ENCODE peak calls at places on chromosomes 2 and 18, in four cellular contexts. One of them, this sample, is unnamed.

GRCh38 chr2:30147196-30147714 is 448 bp downstream of the YPEL5 start:
- DNase-seq in H9: no peak
- DNase-seq in mesenchymal stem cell: no peak
- DNase-seq in H1: no peak
- DNase-seq in this sample: no peak

GRCh38 chr2:16719409-16719808 is 53.8 kb upstream of the CYRIA start:
- DNase-seq in H9: no peak
- DNase-seq in H1: no peak
- DNase-seq in mesenchymal stem cell: no peak
- DNase-seq in this sample: no peak

GRCh38 chr2:143157001-143157798 is 28.0 kb downstream of the ARHGAP15 start:
- DNase-seq in H1: no peak
- DNase-seq in H9: no peak
- DNase-seq in mesenchymal stem cell: no peak
- DNase-seq in this sample: no peak

GRCh38 chr18:11570770-11571169 is 38.6 kb upstream of the SLC35G4 start:
- DNase-seq in mesenchymal stem cell: peak
- DNase-seq in H1: no peak
- DNase-seq in H9: no peak
- DNase-seq in this sample: no peak

GRCh38 chr2:18156002-18156401 is 277.5 kb downstream of the KCNS3 start:
- DNase-seq in H9: no peak
- DNase-seq in mesenchymal stem cell: no peak
- DNase-seq in H1: no peak
- DNase-seq in this sample: no peak

GRCh38 chr2:101823347-101823791 is 125.9 kb downstream of the MAP4K4 start:
- DNase-seq in H1: no peak
- DNase-seq in mesenchymal stem cell: peak
- DNase-seq in H9: peak
- DNase-seq in this sample: peak

GRCh38 chr2:158953454-158953853 is 15.0 kb upstream of the TANC1 start:
- DNase-seq in mesenchymal stem cell: no peak
- DNase-seq in H1: no peak
- DNase-seq in H9: no peak
- DNase-seq in this sample: no peak

GRCh38 chr2:143476421-143477084 is 347.3 kb downstream of the ARHGAP15 start:
- DNase-seq in H1: no peak
- DNase-seq in mesenchymal stem cell: peak
- DNase-seq in H9: no peak
- DNase-seq in this sample: no peak

GRCh38 chr2:99819766-99820165 is 322.6 kb downstream of the AFF3 start:
- DNase-seq in mesenchymal stem cell: no peak
- DNase-seq in H1: no peak
- DNase-seq in H9: peak
- DNase-seq in this sample: no peak

GRCh38 chr2:84286878-84287277 is 172.2 kb downstream of the SUCLG1 start:
- DNase-seq in H9: no peak
- DNase-seq in mesenchymal stem cell: no peak
- DNase-seq in H1: no peak
- DNase-seq in this sample: no peak

GRCh38 chr2:154709215-154709614 is 10.7 kb downstream of the KCNJ3 start:
- DNase-seq in mesenchymal stem cell: no peak
- DNase-seq in H9: no peak
- DNase-seq in H1: no peak
- DNase-seq in this sample: no peak

GRCh38 chr2:10326707-10327594 is 24.2 kb downstream of the HPCAL1 start:
- DNase-seq in mesenchymal stem cell: no peak
- DNase-seq in H1: no peak
- DNase-seq in H9: no peak
- DNase-seq in this sample: no peak

GRCh38 chr2:170743530-170744239 is 26.5 kb upstream of the ERICH2 start:
- DNase-seq in mesenchymal stem cell: no peak
- DNase-seq in H9: no peak
- DNase-seq in H1: no peak
- DNase-seq in this sample: no peak

GRCh38 chr2:184596819-184597411 is 1.4 kb upstream of the ZNF804A start:
- DNase-seq in H1: no peak
- DNase-seq in H9: no peak
- DNase-seq in mesenchymal stem cell: peak
- DNase-seq in this sample: peak

GRCh38 chr2:46230115-46230571 is 67.1 kb upstream of the EPAS1 start:
- DNase-seq in H1: peak
- DNase-seq in mesenchymal stem cell: no peak
- DNase-seq in H9: peak
- DNase-seq in this sample: no peak

GRCh38 chr18:48866028-48866733 is 84.6 kb downstream of the SMAD7 start:
- DNase-seq in H9: no peak
- DNase-seq in H1: no peak
- DNase-seq in mesenchymal stem cell: no peak
- DNase-seq in this sample: no peak

GRCh38 chr2:5982217-5982910 is 290.2 kb downstream of the SOX11 start:
- DNase-seq in mesenchymal stem cell: no peak
- DNase-seq in H1: no peak
- DNase-seq in H9: no peak
- DNase-seq in this sample: no peak

GRCh38 chr2:127188797-127189196 is 31.3 kb downstream of the CYP27C1 start:
- DNase-seq in H9: no peak
- DNase-seq in H1: no peak
- DNase-seq in mesenchymal stem cell: no peak
- DNase-seq in this sample: no peak

GRCh38 chr18:3061581-3062416 is 48.9 kb upstream of the LPIN2 start:
- DNase-seq in H9: no peak
- DNase-seq in mesenchymal stem cell: peak
- DNase-seq in H1: no peak
- DNase-seq in this sample: no peak

GRCh38 chr2:221189431-221189830 is 382.7 kb downstream of the EPHA4 start:
- DNase-seq in mesenchymal stem cell: no peak
- DNase-seq in H1: peak
- DNase-seq in H9: peak
- DNase-seq in this sample: no peak

GRCh38 chr2:12612646-12613045 is 104.1 kb upstream of the TRIB2 start:
- DNase-seq in H1: no peak
- DNase-seq in H9: no peak
- DNase-seq in mesenchymal stem cell: no peak
- DNase-seq in this sample: no peak

GRCh38 chr2:191679818-191680600 is 2.1 kb downstream of the NABP1 start:
- DNase-seq in H9: no peak
- DNase-seq in mesenchymal stem cell: peak
- DNase-seq in H1: no peak
- DNase-seq in this sample: no peak

GRCh38 chr18:8661754-8662573 is 43.4 kb upstream of the MTCL1 start:
- DNase-seq in mesenchymal stem cell: peak
- DNase-seq in H1: peak
- DNase-seq in H9: peak
- DNase-seq in this sample: peak

DNA sequence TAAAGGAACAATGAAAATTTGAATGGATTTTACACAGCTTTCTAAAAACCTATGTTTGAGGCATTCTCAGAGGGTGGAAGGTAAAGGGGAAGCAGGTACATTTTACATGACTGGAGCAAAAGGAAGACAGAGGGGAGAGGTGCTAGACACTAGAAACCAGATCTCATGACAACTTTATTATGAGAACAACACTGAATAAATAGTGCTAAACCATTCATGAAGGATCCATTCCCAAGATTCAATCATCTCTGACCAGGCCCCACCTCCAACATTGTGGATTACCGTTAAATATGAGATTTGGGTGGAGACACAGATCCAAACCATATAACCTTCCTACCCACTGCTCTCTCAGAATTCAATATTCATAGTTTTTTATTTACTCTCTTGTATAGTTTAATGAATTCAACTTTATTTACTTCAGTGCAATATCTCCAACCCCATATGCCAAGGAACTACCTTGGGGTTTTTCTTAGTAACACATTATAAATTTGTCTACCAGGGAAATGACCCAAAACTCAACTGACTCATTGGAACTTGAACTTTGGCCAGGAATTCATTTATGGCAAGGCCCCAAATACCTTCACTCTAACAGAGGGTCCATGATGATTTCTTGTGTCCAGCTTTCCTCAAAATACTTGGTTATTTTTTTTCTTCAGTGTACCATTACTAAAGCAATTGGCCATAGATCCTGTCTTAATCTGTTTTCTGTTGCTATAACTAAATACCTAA is 317.8 kb downstream of the GULP1 start:
- DNase-seq in H1: no peak
- DNase-seq in mesenchymal stem cell: no peak
- DNase-seq in H9: no peak
- DNase-seq in this sample: no peak
- H3K27ac ChIP-seq in H1: no peak
- H3K27ac ChIP-seq in mesenchymal stem cell: no peak
- H3K27ac ChIP-seq in H9: no peak
- H3K27ac ChIP-seq in this sample: no peak

GRCh38 chr2:120937736-120938131 is 202.1 kb downstream of the GLI2 start:
- DNase-seq in mesenchymal stem cell: peak
- DNase-seq in H9: no peak
- DNase-seq in H1: no peak
- DNase-seq in this sample: no peak
- H2BK12ac ChIP-seq in mesenchymal stem cell: peak
- H2BK12ac ChIP-seq in H9: no peak
- H2BK12ac ChIP-seq in H1: no peak
- H2BK12ac ChIP-seq in this sample: no peak

DNA sequence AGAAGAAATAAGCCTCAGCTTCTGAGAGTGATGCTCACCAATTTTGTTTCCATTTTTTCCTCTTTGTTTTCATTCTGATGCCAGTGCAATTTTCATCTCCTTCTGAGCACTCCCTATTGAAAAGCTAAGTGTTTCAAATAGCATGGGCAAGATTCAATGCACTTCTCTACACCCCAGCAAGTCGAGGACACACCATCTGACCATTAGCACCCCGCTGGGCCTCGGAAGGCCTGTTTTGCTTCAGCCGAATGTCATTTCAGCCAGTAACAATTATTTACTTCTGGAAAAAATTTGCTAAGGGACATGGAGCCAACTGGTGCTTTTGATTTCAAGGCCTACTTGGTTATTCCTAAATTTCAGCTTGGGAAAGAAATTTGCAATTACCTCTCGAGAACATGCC is 392.4 kb downstream of the RNF144A start:
- DNase-seq in H1: no peak
- DNase-seq in mesenchymal stem cell: no peak
- DNase-seq in H9: no peak
- DNase-seq in this sample: no peak
- H3K27ac ChIP-seq in H1: no peak
- H3K27ac ChIP-seq in mesenchymal stem cell: no peak
- H3K27ac ChIP-seq in H9: no peak
- H3K27ac ChIP-seq in this sample: no peak

GRCh38 chr18:77114564-77115391 is 17.8 kb downstream of the MBP start:
- DNase-seq in mesenchymal stem cell: peak
- DNase-seq in H9: no peak
- DNase-seq in H1: no peak
- DNase-seq in this sample: no peak
- H2BK12ac ChIP-seq in mesenchymal stem cell: peak
- H2BK12ac ChIP-seq in H9: no peak
- H2BK12ac ChIP-seq in H1: peak
- H2BK12ac ChIP-seq in this sample: no peak

DNA sequence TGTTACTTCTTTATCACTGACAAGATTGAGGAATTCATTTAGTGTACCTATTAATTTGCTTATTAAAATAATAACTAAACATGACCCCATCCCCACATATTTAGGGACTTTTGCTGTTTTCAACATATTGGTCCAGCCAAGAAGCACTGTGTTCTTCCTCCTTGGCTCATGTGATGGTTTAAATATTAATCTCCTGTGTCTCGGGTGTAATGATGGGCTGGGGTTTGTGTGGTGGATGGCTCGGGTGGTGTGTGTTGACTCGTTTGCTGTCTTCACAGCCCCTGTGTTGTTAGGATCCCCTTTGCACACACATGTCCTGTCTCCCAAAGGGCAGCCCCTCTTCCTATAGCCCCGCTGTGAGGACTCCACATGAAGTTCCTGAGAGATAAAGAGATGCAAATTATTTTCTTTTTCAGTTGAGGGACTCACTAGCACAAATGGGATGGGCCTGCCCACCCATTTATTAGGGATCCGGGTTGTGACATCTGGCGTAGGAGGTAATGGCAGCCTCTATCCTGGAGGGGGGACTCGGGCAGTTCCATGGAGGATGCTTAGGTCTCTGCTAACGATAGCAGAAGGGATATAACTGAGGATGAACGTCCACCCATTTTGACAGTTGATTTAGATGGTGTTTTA is 53.4 kb downstream of the FHOD3 start:
- DNase-seq in mesenchymal stem cell: no peak
- DNase-seq in H1: no peak
- DNase-seq in H9: no peak
- DNase-seq in this sample: no peak
- H3K27ac ChIP-seq in mesenchymal stem cell: peak
- H3K27ac ChIP-seq in H1: no peak
- H3K27ac ChIP-seq in H9: no peak
- H3K27ac ChIP-seq in this sample: no peak

This sample was measured in neuronal stem cell.